ENCODE peak calls at places on chromosomes 12 and 14, in eight cellular contexts. A is lower leg skin, Z is stomach, P is heart left ventricle, T is GM12878, K is ovary, R is NB4, J is body of pancreas. E is an unnamed sample.

GRCh38 chr12:120012067-120012621 is 23.1 kb downstream of the BICDL1 start:
- DNase-seq in A (no peak), J (peak), K (no peak), R (no peak), T (peak), Z (no peak), P (no peak), E (peak)

GRCh38 chr14:99481745-99482099 is 513 bp downstream of the CCNK start:
- DNase-seq in K (no peak), Z (no peak), P (no peak), R (peak), T (no peak), J (peak), A (no peak), E (peak)

GRCh38 chr12:104519190-104519857 is 62.6 kb downstream of the CHST11 start:
- DNase-seq in Z (no peak), R (peak), A (no peak), K (no peak), P (no peak), T (no peak), J (no peak), E (no peak)

GRCh38 chr12:131617596-131618302 is 93.1 kb upstream of the SFSWAP start:
- DNase-seq in P (no peak), T (no peak), Z (no peak), A (no peak), J (no peak), K (no peak), R (peak), E (no peak)

GRCh38 chr12:11812558-11813421 is 163.3 kb downstream of the ETV6 start:
- DNase-seq in A (peak), J (no peak), Z (no peak), P (peak), T (no peak), R (peak), K (no peak), E (peak)

GRCh38 chr12:127785535-127785934 is 481.4 kb upstream of the TMEM132C start:
- DNase-seq in K (no peak), T (no peak), Z (no peak), P (no peak), R (no peak), A (no peak), J (no peak), E (no peak)

GRCh38 chr12:13208533-13209278 is 12.2 kb downstream of the EMP1 start:
- DNase-seq in K (no peak), Z (no peak), T (no peak), P (no peak), R (peak), J (no peak), A (no peak), E (peak)

GRCh38 chr14:80977103-80977728 is 21.8 kb downstream of the TSHR start:
- DNase-seq in T (no peak), P (no peak), R (no peak), Z (no peak), J (no peak), A (no peak), K (no peak), E (no peak)

GRCh38 chr12:807041-807717 is 54.8 kb downstream of the WNK1 start:
- DNase-seq in R (no peak), J (no peak), T (peak), Z (no peak), A (no peak), K (no peak), P (no peak), E (no peak)

GRCh38 chr12:103930787-103931536 is 752 bp downstream of the HSP90B1 start:
- DNase-seq in A (peak), Z (peak), K (peak), T (no peak), P (peak), J (peak), R (peak), E (peak)

GRCh38 chr12:98418357-98419075 is 96.9 kb upstream of the TMPO start:
- DNase-seq in P (peak), Z (peak), T (no peak), R (peak), J (peak), K (peak), A (peak), E (peak)

GRCh38 chr12:124737772-124738635 is 125.7 kb downstream of the SCARB1 start:
- DNase-seq in A (no peak), T (no peak), J (no peak), R (no peak), P (no peak), K (no peak), Z (no peak), E (peak)

GRCh38 chr12:115044073-115044472 is 360.1 kb upstream of the TBX3 start:
- DNase-seq in J (no peak), R (no peak), Z (no peak), K (no peak), T (no peak), P (no peak), A (no peak), E (peak)

GRCh38 chr14:45361727-45362126 is 108.7 kb upstream of the MIS18BP1 start:
- DNase-seq in Z (no peak), T (no peak), K (no peak), J (no peak), P (no peak), R (no peak), A (no peak), E (no peak)

GRCh38 chr12:69570545-69571399 is 14.5 kb upstream of the CCT2 start:
- DNase-seq in J (peak), P (peak), R (peak), Z (peak), K (no peak), A (no peak), T (peak), E (peak)

GRCh38 chr14:33040548-33041140 is 102.0 kb downstream of the NPAS3 start:
- DNase-seq in Z (no peak), R (no peak), T (peak), A (no peak), P (no peak), J (no peak), K (no peak), E (no peak)

GRCh38 chr12:19316420-19316819 is 122.9 kb upstream of the AEBP2 start:
- DNase-seq in T (no peak), Z (no peak), J (no peak), A (no peak), P (no peak), K (no peak), R (no peak), E (peak)

GRCh38 chr12:112165624-112166023 is 40.3 kb downstream of the TRAFD1 start:
- DNase-seq in R (no peak), Z (no peak), K (no peak), J (no peak), A (no peak), T (no peak), P (no peak), E (no peak)

GRCh38 chr14:45649051-45649450 is 396.0 kb upstream of the MIS18BP1 start:
- DNase-seq in P (no peak), Z (no peak), A (no peak), J (no peak), K (no peak), T (no peak), R (no peak), E (no peak)

GRCh38 chr12:30792648-30793499 is 38.1 kb upstream of the CAPRIN2 start:
- DNase-seq in P (no peak), T (no peak), R (no peak), Z (no peak), K (no peak), A (no peak), J (no peak), E (peak)

GRCh38 chr12:6603095-6603567 is 4.0 kb downstream of the CHD4 start:
- DNase-seq in K (no peak), A (peak), R (peak), T (no peak), J (peak), Z (no peak), P (peak), E (peak)

GRCh38 chr12:99257672-99258071 is 389.9 kb upstream of the GARIN6 start:
- DNase-seq in R (no peak), T (no peak), J (no peak), Z (no peak), K (no peak), P (no peak), A (no peak), E (no peak)

GRCh38 chr12:25852792-25853191 is 105.7 kb upstream of the RASSF8 start:
- DNase-seq in J (no peak), T (no peak), A (no peak), R (no peak), P (no peak), K (no peak), Z (no peak), E (peak)

GRCh38 chr12:6551063-6551461 is 4.8 kb downstream of the IFFO1 start:
- DNase-seq in K (no peak), J (no peak), Z (no peak), A (peak), R (no peak), P (peak), T (no peak), E (no peak)

GRCh38 chr12:82682326-82682725 is 4.4 kb upstream of the TMTC2 start:
- DNase-seq in K (no peak), A (no peak), Z (no peak), T (no peak), P (no peak), J (peak), R (no peak), E (no peak)

GRCh38 chr14:103495854-103496253 is 26.8 kb downstream of the CKB start:
- DNase-seq in Z (no peak), R (no peak), P (no peak), A (peak), T (no peak), K (no peak), J (no peak), E (no peak)

GRCh38 chr12:101697930-101698781 is 716 bp downstream of the CHPT1 start:
- DNase-seq in Z (peak), P (peak), R (peak), T (no peak), J (peak), K (peak), A (peak), E (peak)
- TF ChIP-seq POLR2A in Z (no peak), P (peak), R (no peak), T (no peak), J (no peak), K (no peak), A (no peak), E (no peak)

GRCh38 chr14:91417983-91418386 is 365 bp upstream of the CCDC88C start:
- DNase-seq in J (peak), K (no peak), A (peak), T (no peak), P (no peak), Z (peak), R (peak), E (no peak)
- TF ChIP-seq POLR2A in J (no peak), K (no peak), A (no peak), T (peak), P (no peak), Z (no peak), R (peak), E (no peak)

GRCh38 chr14:21103165-21103709 is 2.4 kb downstream of the TMEM253 start:
- DNase-seq in K (no peak), R (no peak), A (no peak), J (no peak), Z (no peak), P (no peak), T (no peak), E (no peak)

GRCh38 chr14:21105095-21105494 is 4.2 kb downstream of the TMEM253 start:
- DNase-seq in J (no peak), P (no peak), R (no peak), T (no peak), Z (no peak), K (no peak), A (no peak), E (no peak)

GRCh38 chr14:21106191-21106505 is 5.3 kb downstream of the TMEM253 start:
- DNase-seq in P (no peak), J (no peak), R (peak), Z (no peak), T (no peak), A (no peak), K (no peak), E (no peak)

GRCh38 chr14:21103710-21104447 is 3.0 kb downstream of the TMEM253 start:
- DNase-seq in J (peak), R (peak), A (peak), P (peak), T (peak), K (peak), Z (peak), E (peak)

DNA sequence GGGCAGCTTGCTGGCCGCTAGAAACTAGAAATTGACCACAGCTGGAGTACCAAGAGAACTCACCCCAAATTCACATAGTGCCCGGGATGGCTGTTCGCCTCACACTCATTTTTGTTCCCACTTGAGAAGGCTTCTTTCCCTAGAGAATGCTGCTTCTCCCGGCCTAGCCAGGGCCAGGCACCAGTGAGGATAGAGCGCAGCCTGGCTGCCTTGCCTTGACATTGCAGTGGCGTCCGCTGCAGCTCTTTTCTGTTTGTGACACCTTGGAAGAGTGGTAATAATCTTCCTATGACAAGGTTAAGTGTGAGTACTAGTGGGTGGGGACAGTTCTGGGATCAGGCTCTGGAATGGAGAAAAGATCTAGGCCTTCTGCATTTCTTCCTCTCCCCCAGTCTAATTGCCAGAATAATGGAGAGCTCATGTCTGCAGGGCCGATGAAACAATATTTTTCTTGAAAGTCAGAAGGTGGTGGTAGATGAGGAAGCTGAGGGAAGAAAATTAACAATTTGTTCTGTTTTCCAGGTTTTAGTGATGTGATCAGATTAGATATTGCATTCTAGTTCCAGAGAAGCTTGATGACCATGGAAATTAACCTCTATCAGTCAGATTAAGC is 3.7 kb downstream of the TMEM253 start:
- DNase-seq in T (no peak), K (peak), J (peak), A (peak), P (peak), Z (peak), R (peak), E (peak)
- TF ChIP-seq POLR2A in T (no peak), K (no peak), J (no peak), A (no peak), P (no peak), Z (no peak), R (no peak), E (no peak)

DNA sequence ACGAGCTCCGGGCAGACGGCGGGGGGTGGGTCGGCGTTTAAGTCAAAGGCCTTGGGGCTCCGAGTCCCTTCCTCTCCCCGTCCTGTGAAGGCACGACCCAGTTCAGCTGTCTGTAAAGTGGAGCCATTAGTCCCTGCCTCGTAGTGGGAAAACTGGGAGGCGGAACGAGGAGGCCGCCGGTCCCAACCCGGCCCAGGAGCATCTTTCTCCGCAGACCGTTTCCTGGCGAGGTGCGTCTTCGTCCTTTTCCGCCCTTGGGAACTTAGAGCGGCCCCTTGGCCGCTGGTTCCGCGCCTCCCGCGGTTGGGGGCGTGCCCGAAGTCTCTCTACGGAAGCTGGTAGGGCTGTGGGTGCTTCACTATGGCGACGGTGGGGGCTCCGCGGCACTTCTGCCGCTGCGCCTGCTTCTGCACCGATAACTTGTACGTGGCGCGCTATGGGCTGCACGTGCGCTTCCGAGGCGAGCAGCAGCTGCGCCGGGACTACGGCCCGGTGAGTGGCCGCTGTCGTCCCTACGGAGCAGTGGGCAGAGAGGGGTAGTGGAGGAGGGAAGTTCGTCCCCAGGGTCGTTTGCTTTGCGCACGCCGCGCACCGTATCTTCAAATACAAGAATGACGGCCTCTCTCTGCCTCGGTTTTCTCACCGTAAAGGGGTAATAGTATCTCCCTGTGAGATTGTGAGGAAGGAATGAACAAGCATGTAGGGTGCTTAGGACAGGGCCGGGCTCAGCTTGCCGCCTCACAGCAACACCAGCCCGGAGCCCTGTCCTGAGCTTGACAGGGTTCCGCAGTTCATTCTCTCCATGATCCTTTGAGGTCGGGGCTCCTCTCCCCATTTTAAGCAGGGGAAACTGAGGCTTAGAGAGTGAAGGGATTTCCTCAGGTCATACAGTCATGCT is at the start of gene OGFOD2:
- DNase-seq in J (peak), P (peak), K (peak), R (peak), A (peak), T (peak), Z (peak), E (peak)
- TF ChIP-seq POLR2A in J (peak), P (no peak), K (no peak), R (peak), A (no peak), T (peak), Z (no peak), E (peak)

DNA sequence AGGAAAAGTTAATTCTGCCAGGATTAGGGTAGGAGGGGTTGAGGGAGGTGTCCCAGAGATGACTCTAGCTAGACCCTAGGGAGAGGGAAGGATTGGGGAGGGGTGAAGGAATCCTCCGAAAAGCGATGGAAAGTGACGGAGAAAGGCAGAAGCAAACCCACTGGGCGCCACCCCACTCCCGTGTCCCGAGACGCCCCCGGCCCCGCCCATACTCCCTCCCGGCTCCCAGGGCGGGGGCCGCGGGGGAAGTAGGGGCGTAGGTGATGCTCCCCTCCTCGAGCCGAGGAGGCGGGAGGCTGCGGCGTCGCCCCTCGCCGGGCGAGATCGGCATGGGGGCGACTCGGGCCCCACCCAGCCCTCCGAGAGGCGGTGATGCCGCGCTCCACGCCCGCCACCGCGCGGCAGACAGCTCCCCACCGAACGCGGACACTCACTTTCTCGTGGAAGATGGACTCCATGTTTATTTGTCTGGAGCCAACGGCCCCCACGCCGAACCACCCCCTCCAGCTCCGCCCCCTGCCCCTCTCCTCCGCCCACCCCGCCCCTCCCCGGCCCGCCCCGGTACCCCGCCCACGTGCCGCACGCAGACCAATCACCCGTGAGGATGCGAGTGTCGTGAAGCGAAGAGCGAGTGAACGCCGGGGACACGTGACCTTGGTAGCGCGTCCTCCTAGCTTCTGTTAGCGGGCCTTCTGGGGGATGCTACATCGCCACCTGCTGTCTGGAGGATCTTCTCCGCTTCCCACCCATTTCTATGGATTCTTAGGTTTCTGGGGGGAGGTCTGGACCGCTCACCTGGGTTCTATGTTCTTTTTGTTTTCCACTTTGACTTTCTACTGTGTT is at the start of gene ATXN3:
- DNase-seq in J (peak), Z (peak), R (peak), K (peak), A (peak), P (peak), T (peak), E (peak)
- TF ChIP-seq POLR2A in J (no peak), Z (no peak), R (peak), K (peak), A (no peak), P (peak), T (peak), E (peak)

GRCh38 chr12:57459750-57460400 is at the start of gene GLI1:
- DNase-seq in A (no peak), R (no peak), J (no peak), T (no peak), K (peak), P (no peak), Z (no peak), E (peak)

GRCh38 chr12:57458665-57459054 is 925 bp upstream of the GLI1 start:
- DNase-seq in K (no peak), R (no peak), T (no peak), J (no peak), A (no peak), Z (no peak), P (no peak), E (no peak)

GRCh38 chr12:57460457-57461325 is 1.1 kb downstream of the GLI1 start:
- DNase-seq in K (peak), R (no peak), T (no peak), Z (no peak), P (no peak), J (no peak), A (no peak), E (no peak)

GRCh38 chr12:57461326-57461903 is 1.8 kb downstream of the GLI1 start:
- DNase-seq in P (peak), R (peak), K (peak), T (no peak), A (peak), Z (peak), J (no peak), E (peak)

DNA sequence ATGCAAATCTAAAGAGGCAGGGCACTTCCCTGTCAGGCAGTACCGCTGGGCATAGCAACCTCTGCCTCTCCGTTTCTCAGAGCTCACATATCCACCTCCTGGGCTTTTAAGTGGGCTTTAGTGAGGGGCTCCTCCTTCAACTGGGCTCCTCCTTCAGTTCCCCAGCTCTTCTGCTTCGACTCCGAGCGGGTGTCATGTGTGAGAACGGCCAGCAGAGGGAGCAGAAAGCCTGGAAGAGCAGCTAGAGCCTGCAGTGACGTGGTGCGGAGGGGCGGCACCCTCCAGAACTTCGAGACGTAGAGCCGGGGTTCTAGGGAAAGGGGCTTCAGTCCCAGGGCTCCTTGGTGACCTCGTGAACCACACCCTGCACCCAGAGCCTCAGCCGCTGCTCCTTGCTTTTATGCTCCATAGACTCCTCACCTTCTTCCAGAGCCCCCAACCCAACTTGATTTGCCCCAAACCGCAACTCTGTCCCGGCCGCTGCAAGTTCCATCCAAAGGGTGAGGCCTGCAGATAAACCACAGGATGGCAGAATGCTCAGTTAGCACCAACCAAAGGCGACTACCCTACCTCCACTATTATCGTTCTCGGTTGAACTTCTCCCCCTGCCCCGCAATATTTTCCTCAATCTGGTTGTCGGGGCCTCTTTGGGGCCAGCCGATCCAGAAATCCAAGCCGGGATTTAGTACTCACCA is 383 bp upstream of the GLI1 start:
- DNase-seq in P (peak), Z (peak), A (peak), K (peak), J (peak), R (peak), T (peak), E (peak)
- TF ChIP-seq POLR2A in P (peak), Z (no peak), A (no peak), K (peak), J (no peak), R (no peak), T (peak), E (peak)

E was measured in IMR-90.